ENCODE peak calls at places on chromosome 20, in seven cellular contexts. One of them, this sample, is unnamed.

GRCh38 chr20:24948939-24949679 is at the start of gene CST7:
- DNase-seq in HT1080: peak
- DNase-seq in GM23338: no peak
- DNase-seq in stimulated activated CD4-positive, alpha-beta T cell treated with anti-CD3 and anti-CD28 coated beads, Interleukin-4, amount 100 ng/mL, for 48 hours: peak
- DNase-seq in heart left ventricle: no peak
- DNase-seq in progenitor cell of endocrine pancreas: no peak
- DNase-seq in HuH-7: no peak
- DNase-seq in this sample: no peak

GRCh38 chr20:52251827-52252226 is 60.2 kb upstream of the ZFP64 start:
- DNase-seq in HuH-7: no peak
- DNase-seq in progenitor cell of endocrine pancreas: no peak
- DNase-seq in stimulated activated CD4-positive, alpha-beta T cell treated with anti-CD3 and anti-CD28 coated beads, Interleukin-4, amount 100 ng/mL, for 48 hours: no peak
- DNase-seq in GM23338: no peak
- DNase-seq in HT1080: no peak
- DNase-seq in heart left ventricle: no peak
- DNase-seq in this sample: no peak

GRCh38 chr20:9889270-9889981 is 50.5 kb upstream of the PAK5 start:
- DNase-seq in HuH-7: no peak
- DNase-seq in HT1080: peak
- DNase-seq in progenitor cell of endocrine pancreas: no peak
- DNase-seq in GM23338: no peak
- DNase-seq in stimulated activated CD4-positive, alpha-beta T cell treated with anti-CD3 and anti-CD28 coated beads, Interleukin-4, amount 100 ng/mL, for 48 hours: no peak
- DNase-seq in heart left ventricle: no peak
- DNase-seq in this sample: no peak

GRCh38 chr20:62589150-62589498 is 53.2 kb upstream of the SLCO4A1 start:
- DNase-seq in HuH-7: no peak
- DNase-seq in stimulated activated CD4-positive, alpha-beta T cell treated with anti-CD3 and anti-CD28 coated beads, Interleukin-4, amount 100 ng/mL, for 48 hours: no peak
- DNase-seq in HT1080: no peak
- DNase-seq in GM23338: no peak
- DNase-seq in heart left ventricle: no peak
- DNase-seq in progenitor cell of endocrine pancreas: no peak
- DNase-seq in this sample: no peak

GRCh38 chr20:50308166-50308512 is 117.5 kb downstream of the CEBPB start:
- DNase-seq in heart left ventricle: no peak
- DNase-seq in progenitor cell of endocrine pancreas: no peak
- DNase-seq in stimulated activated CD4-positive, alpha-beta T cell treated with anti-CD3 and anti-CD28 coated beads, Interleukin-4, amount 100 ng/mL, for 48 hours: no peak
- DNase-seq in HT1080: no peak
- DNase-seq in GM23338: no peak
- DNase-seq in HuH-7: no peak
- DNase-seq in this sample: no peak

GRCh38 chr20:33250666-33251065 is 14.9 kb downstream of the BPIFA1 start:
- DNase-seq in HuH-7: no peak
- DNase-seq in GM23338: no peak
- DNase-seq in HT1080: no peak
- DNase-seq in heart left ventricle: no peak
- DNase-seq in stimulated activated CD4-positive, alpha-beta T cell treated with anti-CD3 and anti-CD28 coated beads, Interleukin-4, amount 100 ng/mL, for 48 hours: no peak
- DNase-seq in progenitor cell of endocrine pancreas: no peak
- DNase-seq in this sample: no peak

GRCh38 chr20:11117808-11118528 is 444.2 kb upstream of the JAG1 start:
- DNase-seq in progenitor cell of endocrine pancreas: no peak
- DNase-seq in GM23338: no peak
- DNase-seq in stimulated activated CD4-positive, alpha-beta T cell treated with anti-CD3 and anti-CD28 coated beads, Interleukin-4, amount 100 ng/mL, for 48 hours: no peak
- DNase-seq in HT1080: peak
- DNase-seq in heart left ventricle: no peak
- DNase-seq in HuH-7: no peak
- DNase-seq in this sample: no peak

GRCh38 chr20:57659131-57659788 is 39.0 kb upstream of the ZBP1 start:
- DNase-seq in stimulated activated CD4-positive, alpha-beta T cell treated with anti-CD3 and anti-CD28 coated beads, Interleukin-4, amount 100 ng/mL, for 48 hours: no peak
- DNase-seq in GM23338: no peak
- DNase-seq in heart left ventricle: peak
- DNase-seq in HuH-7: no peak
- DNase-seq in HT1080: no peak
- DNase-seq in progenitor cell of endocrine pancreas: no peak
- DNase-seq in this sample: no peak

GRCh38 chr20:46800405-46800804 is 91.0 kb downstream of the SLC2A10 start:
- DNase-seq in HT1080: no peak
- DNase-seq in heart left ventricle: no peak
- DNase-seq in GM23338: no peak
- DNase-seq in HuH-7: no peak
- DNase-seq in stimulated activated CD4-positive, alpha-beta T cell treated with anti-CD3 and anti-CD28 coated beads, Interleukin-4, amount 100 ng/mL, for 48 hours: no peak
- DNase-seq in progenitor cell of endocrine pancreas: no peak
- DNase-seq in this sample: no peak

GRCh38 chr20:61185841-61186601 is 66.0 kb upstream of the CDH4 start:
- DNase-seq in stimulated activated CD4-positive, alpha-beta T cell treated with anti-CD3 and anti-CD28 coated beads, Interleukin-4, amount 100 ng/mL, for 48 hours: no peak
- DNase-seq in HuH-7: no peak
- DNase-seq in GM23338: no peak
- DNase-seq in heart left ventricle: no peak
- DNase-seq in progenitor cell of endocrine pancreas: no peak
- DNase-seq in HT1080: peak
- DNase-seq in this sample: no peak

GRCh38 chr20:41654292-41654691 is 36.1 kb upstream of the CHD6 start:
- DNase-seq in stimulated activated CD4-positive, alpha-beta T cell treated with anti-CD3 and anti-CD28 coated beads, Interleukin-4, amount 100 ng/mL, for 48 hours: no peak
- DNase-seq in heart left ventricle: no peak
- DNase-seq in HuH-7: no peak
- DNase-seq in progenitor cell of endocrine pancreas: no peak
- DNase-seq in HT1080: no peak
- DNase-seq in GM23338: peak
- DNase-seq in this sample: peak

GRCh38 chr20:63533871-63534393 is 3.2 kb downstream of the PTK6 start:
- DNase-seq in heart left ventricle: peak
- DNase-seq in HT1080: no peak
- DNase-seq in HuH-7: no peak
- DNase-seq in GM23338: no peak
- DNase-seq in stimulated activated CD4-positive, alpha-beta T cell treated with anti-CD3 and anti-CD28 coated beads, Interleukin-4, amount 100 ng/mL, for 48 hours: no peak
- DNase-seq in progenitor cell of endocrine pancreas: no peak
- DNase-seq in this sample: no peak

GRCh38 chr20:63285636-63286615 is 7.1 kb upstream of the COL20A1 start:
- DNase-seq in HuH-7: no peak
- DNase-seq in GM23338: no peak
- DNase-seq in heart left ventricle: no peak
- DNase-seq in stimulated activated CD4-positive, alpha-beta T cell treated with anti-CD3 and anti-CD28 coated beads, Interleukin-4, amount 100 ng/mL, for 48 hours: no peak
- DNase-seq in HT1080: no peak
- DNase-seq in progenitor cell of endocrine pancreas: no peak
- DNase-seq in this sample: no peak

GRCh38 chr20:43549416-43550136 is 9.3 kb upstream of the SGK2 start:
- DNase-seq in GM23338: no peak
- DNase-seq in HuH-7: no peak
- DNase-seq in heart left ventricle: no peak
- DNase-seq in HT1080: no peak
- DNase-seq in stimulated activated CD4-positive, alpha-beta T cell treated with anti-CD3 and anti-CD28 coated beads, Interleukin-4, amount 100 ng/mL, for 48 hours: no peak
- DNase-seq in progenitor cell of endocrine pancreas: no peak
- DNase-seq in this sample: no peak

GRCh38 chr20:36975085-36975829 is 23.7 kb upstream of the SAMHD1 start:
- DNase-seq in HT1080: no peak
- DNase-seq in heart left ventricle: no peak
- DNase-seq in progenitor cell of endocrine pancreas: no peak
- DNase-seq in stimulated activated CD4-positive, alpha-beta T cell treated with anti-CD3 and anti-CD28 coated beads, Interleukin-4, amount 100 ng/mL, for 48 hours: no peak
- DNase-seq in HuH-7: no peak
- DNase-seq in GM23338: no peak
- DNase-seq in this sample: no peak

GRCh38 chr20:59972037-59972801 is 14.0 kb downstream of the CDH26 start:
- DNase-seq in HuH-7: no peak
- DNase-seq in GM23338: no peak
- DNase-seq in heart left ventricle: no peak
- DNase-seq in HT1080: no peak
- DNase-seq in progenitor cell of endocrine pancreas: no peak
- DNase-seq in stimulated activated CD4-positive, alpha-beta T cell treated with anti-CD3 and anti-CD28 coated beads, Interleukin-4, amount 100 ng/mL, for 48 hours: no peak
- DNase-seq in this sample: no peak

GRCh38 chr20:15811951-15812350 is 761.3 kb downstream of the KIF16B start:
- DNase-seq in heart left ventricle: no peak
- DNase-seq in GM23338: no peak
- DNase-seq in progenitor cell of endocrine pancreas: no peak
- DNase-seq in stimulated activated CD4-positive, alpha-beta T cell treated with anti-CD3 and anti-CD28 coated beads, Interleukin-4, amount 100 ng/mL, for 48 hours: no peak
- DNase-seq in HuH-7: no peak
- DNase-seq in HT1080: no peak
- DNase-seq in this sample: no peak

GRCh38 chr20:53750827-53751393 is 157.3 kb upstream of the ZNF217 start:
- DNase-seq in progenitor cell of endocrine pancreas: no peak
- DNase-seq in HuH-7: no peak
- DNase-seq in heart left ventricle: no peak
- DNase-seq in stimulated activated CD4-positive, alpha-beta T cell treated with anti-CD3 and anti-CD28 coated beads, Interleukin-4, amount 100 ng/mL, for 48 hours: no peak
- DNase-seq in GM23338: no peak
- DNase-seq in HT1080: no peak
- DNase-seq in this sample: no peak

GRCh38 chr20:5696011-5696559 is 54.1 kb upstream of the SHLD1 start:
- DNase-seq in stimulated activated CD4-positive, alpha-beta T cell treated with anti-CD3 and anti-CD28 coated beads, Interleukin-4, amount 100 ng/mL, for 48 hours: no peak
- DNase-seq in HT1080: peak
- DNase-seq in progenitor cell of endocrine pancreas: no peak
- DNase-seq in HuH-7: no peak
- DNase-seq in GM23338: no peak
- DNase-seq in heart left ventricle: no peak
- DNase-seq in this sample: no peak

GRCh38 chr20:37693203-37693602 is 627 bp upstream of the CTNNBL1 start:
- DNase-seq in GM23338: no peak
- DNase-seq in heart left ventricle: no peak
- DNase-seq in HT1080: no peak
- DNase-seq in progenitor cell of endocrine pancreas: no peak
- DNase-seq in stimulated activated CD4-positive, alpha-beta T cell treated with anti-CD3 and anti-CD28 coated beads, Interleukin-4, amount 100 ng/mL, for 48 hours: no peak
- DNase-seq in HuH-7: no peak
- DNase-seq in this sample: no peak

GRCh38 chr20:57385940-57386339 is 5.3 kb upstream of the RBM38 start:
- DNase-seq in heart left ventricle: no peak
- DNase-seq in GM23338: no peak
- DNase-seq in HuH-7: no peak
- DNase-seq in stimulated activated CD4-positive, alpha-beta T cell treated with anti-CD3 and anti-CD28 coated beads, Interleukin-4, amount 100 ng/mL, for 48 hours: no peak
- DNase-seq in HT1080: no peak
- DNase-seq in progenitor cell of endocrine pancreas: no peak
- DNase-seq in this sample: no peak

GRCh38 chr20:55132523-55132922 is 657.1 kb downstream of the DOK5 start:
- DNase-seq in stimulated activated CD4-positive, alpha-beta T cell treated with anti-CD3 and anti-CD28 coated beads, Interleukin-4, amount 100 ng/mL, for 48 hours: no peak
- DNase-seq in heart left ventricle: no peak
- DNase-seq in HT1080: no peak
- DNase-seq in HuH-7: no peak
- DNase-seq in progenitor cell of endocrine pancreas: no peak
- DNase-seq in GM23338: no peak
- DNase-seq in this sample: no peak

GRCh38 chr20:7627734-7628663 is 312.3 kb downstream of the HAO1 start:
- DNase-seq in heart left ventricle: no peak
- DNase-seq in stimulated activated CD4-positive, alpha-beta T cell treated with anti-CD3 and anti-CD28 coated beads, Interleukin-4, amount 100 ng/mL, for 48 hours: no peak
- DNase-seq in GM23338: no peak
- DNase-seq in progenitor cell of endocrine pancreas: no peak
- DNase-seq in HT1080: peak
- DNase-seq in HuH-7: no peak
- DNase-seq in this sample: no peak

GRCh38 chr20:51368461-51369211 is 173.9 kb downstream of the NFATC2 start:
- DNase-seq in progenitor cell of endocrine pancreas: no peak
- DNase-seq in GM23338: no peak
- DNase-seq in stimulated activated CD4-positive, alpha-beta T cell treated with anti-CD3 and anti-CD28 coated beads, Interleukin-4, amount 100 ng/mL, for 48 hours: no peak
- DNase-seq in heart left ventricle: no peak
- DNase-seq in HT1080: peak
- DNase-seq in HuH-7: no peak
- DNase-seq in this sample: no peak

GRCh38 chr20:30816182-30816645 is 441.2 kb upstream of the DEFB115 start:
- DNase-seq in stimulated activated CD4-positive, alpha-beta T cell treated with anti-CD3 and anti-CD28 coated beads, Interleukin-4, amount 100 ng/mL, for 48 hours: no peak
- DNase-seq in HT1080: peak
- DNase-seq in GM23338: peak
- DNase-seq in heart left ventricle: peak
- DNase-seq in progenitor cell of endocrine pancreas: no peak
- DNase-seq in HuH-7: no peak
- DNase-seq in this sample: no peak

GRCh38 chr20:37775200-37775599 is 81.4 kb downstream of the CTNNBL1 start:
- DNase-seq in HuH-7: no peak
- DNase-seq in stimulated activated CD4-positive, alpha-beta T cell treated with anti-CD3 and anti-CD28 coated beads, Interleukin-4, amount 100 ng/mL, for 48 hours: no peak
- DNase-seq in heart left ventricle: no peak
- DNase-seq in progenitor cell of endocrine pancreas: no peak
- DNase-seq in GM23338: no peak
- DNase-seq in HT1080: no peak
- DNase-seq in this sample: no peak

GRCh38 chr20:40286991-40287531 is 402.0 kb downstream of the MAFB start:
- DNase-seq in HuH-7: no peak
- DNase-seq in HT1080: no peak
- DNase-seq in heart left ventricle: peak
- DNase-seq in progenitor cell of endocrine pancreas: no peak
- DNase-seq in GM23338: no peak
- DNase-seq in stimulated activated CD4-positive, alpha-beta T cell treated with anti-CD3 and anti-CD28 coated beads, Interleukin-4, amount 100 ng/mL, for 48 hours: no peak
- DNase-seq in this sample: no peak

GRCh38 chr20:62167474-62167873 is 15.4 kb upstream of the MTG2 start:
- DNase-seq in stimulated activated CD4-positive, alpha-beta T cell treated with anti-CD3 and anti-CD28 coated beads, Interleukin-4, amount 100 ng/mL, for 48 hours: no peak
- DNase-seq in HT1080: no peak
- DNase-seq in HuH-7: no peak
- DNase-seq in heart left ventricle: no peak
- DNase-seq in GM23338: no peak
- DNase-seq in progenitor cell of endocrine pancreas: no peak
- DNase-seq in this sample: no peak

GRCh38 chr20:61560361-61560853 is 308.3 kb downstream of the CDH4 start:
- DNase-seq in HuH-7: no peak
- DNase-seq in progenitor cell of endocrine pancreas: no peak
- DNase-seq in stimulated activated CD4-positive, alpha-beta T cell treated with anti-CD3 and anti-CD28 coated beads, Interleukin-4, amount 100 ng/mL, for 48 hours: no peak
- DNase-seq in GM23338: peak
- DNase-seq in heart left ventricle: no peak
- DNase-seq in HT1080: peak
- DNase-seq in this sample: no peak

GRCh38 chr20:48682529-48683385 is 145.0 kb downstream of the PREX1 start:
- DNase-seq in heart left ventricle: peak
- DNase-seq in stimulated activated CD4-positive, alpha-beta T cell treated with anti-CD3 and anti-CD28 coated beads, Interleukin-4, amount 100 ng/mL, for 48 hours: no peak
- DNase-seq in GM23338: peak
- DNase-seq in HuH-7: peak
- DNase-seq in HT1080: no peak
- DNase-seq in progenitor cell of endocrine pancreas: peak
- DNase-seq in this sample: peak

GRCh38 chr20:11266571-11266970 is 592.8 kb upstream of the JAG1 start:
- DNase-seq in heart left ventricle: no peak
- DNase-seq in HuH-7: no peak
- DNase-seq in GM23338: no peak
- DNase-seq in progenitor cell of endocrine pancreas: no peak
- DNase-seq in HT1080: no peak
- DNase-seq in stimulated activated CD4-positive, alpha-beta T cell treated with anti-CD3 and anti-CD28 coated beads, Interleukin-4, amount 100 ng/mL, for 48 hours: no peak
- DNase-seq in this sample: no peak

GRCh38 chr20:61559706-61560315 is 307.8 kb downstream of the CDH4 start:
- DNase-seq in heart left ventricle: no peak
- DNase-seq in GM23338: no peak
- DNase-seq in HT1080: no peak
- DNase-seq in stimulated activated CD4-positive, alpha-beta T cell treated with anti-CD3 and anti-CD28 coated beads, Interleukin-4, amount 100 ng/mL, for 48 hours: no peak
- DNase-seq in progenitor cell of endocrine pancreas: no peak
- DNase-seq in HuH-7: no peak
- DNase-seq in this sample: no peak

GRCh38 chr20:6976535-6976934 is 209.0 kb downstream of the BMP2 start:
- DNase-seq in heart left ventricle: no peak
- DNase-seq in HuH-7: peak
- DNase-seq in stimulated activated CD4-positive, alpha-beta T cell treated with anti-CD3 and anti-CD28 coated beads, Interleukin-4, amount 100 ng/mL, for 48 hours: no peak
- DNase-seq in GM23338: no peak
- DNase-seq in progenitor cell of endocrine pancreas: no peak
- DNase-seq in HT1080: peak
- DNase-seq in this sample: no peak